ENCODE peak calls at places on chromosomes 2 and 18, in seven cellular contexts. Q is upper lobe of right lung; L is NCI-H187 treated with DMSO at 0.1 percent for 48 hours; U is activated CD4-positive, alpha-beta T cell treated with anti-CD3 and anti-CD28 coated beads, Interleukin-2, amount 50 U/mL, for 4 hours; X is hypothalamus; Z is activated CD4-positive, alpha-beta memory T cell treated with anti-CD3 and anti-CD28 coated beads for 36 hours; G is SJSA1. V is an unnamed sample.

GRCh38 chr2:16257001-16257724 is 316.8 kb downstream of the MYCN start:
- DNase-seq in Q (no peak), L (no peak), U (no peak), X (no peak), Z (no peak), G (no peak), V (no peak)

GRCh38 chr2:59892398-59892797 is 661.1 kb downstream of the BCL11A start:
- DNase-seq in Q (no peak), L (no peak), U (no peak), X (no peak), Z (no peak), G (no peak), V (no peak)

GRCh38 chr2:5365871-5366461 is 326.2 kb upstream of the SOX11 start:
- DNase-seq in Q (peak; percentile 86), L (peak; percentile 81), U (no peak), X (peak; percentile 65), Z (peak; percentile 67), G (peak; percentile 2), V (peak; percentile 57)

GRCh38 chr2:223041527-223042109 is 10.4 kb upstream of the KCNE4 start:
- DNase-seq in Q (no peak), L (no peak), U (no peak), X (peak; percentile 41), Z (no peak), G (peak; percentile 90), V (no peak)

GRCh38 chr2:231152800-231153557 is 28.1 kb upstream of the HTR2B start:
- DNase-seq in Q (no peak), L (no peak), U (no peak), X (no peak), Z (no peak), G (no peak), V (no peak)

GRCh38 chr2:16852651-16853050 is 187.0 kb upstream of the CYRIA start:
- DNase-seq in Q (no peak), L (no peak), U (no peak), X (no peak), Z (no peak), G (no peak), V (no peak)

GRCh38 chr2:161171595-161171929 is 11.3 kb downstream of the TANK start:
- DNase-seq in Q (no peak), L (no peak), U (no peak), X (no peak), Z (no peak), G (no peak), V (no peak)

GRCh38 chr2:48145845-48146452 is 239.7 kb upstream of the FBXO11 start:
- DNase-seq in Q (no peak), L (no peak), U (no peak), X (no peak), Z (no peak), G (no peak), V (no peak)

GRCh38 chr18:10490401-10491289 is 35.2 kb upstream of the NAPG start:
- DNase-seq in Q (no peak), L (no peak), U (peak; percentile 21), X (peak; percentile 34), Z (peak; percentile 80), G (no peak), V (no peak)